ENCODE peak calls at places on chromosomes 13 and 19, in nine cellular contexts. S is activated CD4-positive, alpha-beta T cell treated with anti-CD3 and anti-CD28 coated beads for 4 hours; W is heart left ventricle; I is lung microvascular endothelial cell; U is ovary; J is stimulated activated naive CD4-positive, alpha-beta T cell; D is anterior cingulate cortex; A is ecto neural progenitor cell; O is Daoy. Q is an unnamed sample.

GRCh38 chr19:11405846-11406643 is 13.1 kb downstream of the RGL3 start:
- DNase-seq in S (peak), U (peak), I (peak), A (peak), O (peak), D (no peak), J (peak), W (no peak), Q (no peak)

GRCh38 chr13:101019126-101019525 is 344.5 kb upstream of the TMTC4 start:
- DNase-seq in J (no peak), S (no peak), A (no peak), O (no peak), W (no peak), I (no peak), D (no peak), U (no peak), Q (no peak)

GRCh38 chr13:111399334-111399733 is 78.9 kb downstream of the TEX29 start:
- DNase-seq in D (no peak), A (no peak), S (no peak), I (no peak), J (no peak), O (no peak), U (peak), W (no peak), Q (no peak)

GRCh38 chr13:33363328-33363727 is 77.8 kb upstream of the STARD13 start:
- DNase-seq in I (no peak), A (no peak), O (no peak), W (peak), U (no peak), J (no peak), D (no peak), S (no peak), Q (no peak)

GRCh38 chr19:29668746-29669609 is 3.7 kb downstream of the PLEKHF1 start:
- DNase-seq in U (no peak), D (no peak), A (no peak), S (no peak), J (no peak), O (no peak), W (no peak), I (no peak), Q (no peak)

GRCh38 chr13:106986033-106986484 is 418.1 kb upstream of the ARGLU1 start:
- DNase-seq in S (no peak), A (no peak), J (no peak), D (no peak), I (no peak), O (no peak), W (no peak), U (no peak), Q (no peak)

GRCh38 chr19:37997911-37998344 is 90.9 kb downstream of the SIPA1L3 start:
- DNase-seq in U (no peak), I (peak), D (no peak), S (no peak), O (peak), W (no peak), A (no peak), J (no peak), Q (no peak)

GRCh38 chr19:7927605-7928333 is 1.8 kb upstream of the CTXN1 start:
- DNase-seq in A (peak), D (no peak), S (no peak), J (no peak), W (no peak), U (peak), O (no peak), I (no peak), Q (no peak)

GRCh38 chr19:35041548-35042055 is at the start of gene HPN:
- DNase-seq in S (no peak), I (no peak), O (no peak), U (peak), D (no peak), J (no peak), A (no peak), W (no peak), Q (no peak)

GRCh38 chr13:34360702-34361101 is 542.8 kb downstream of the RFC3 start:
- DNase-seq in U (no peak), I (no peak), D (no peak), J (no peak), S (no peak), A (no peak), W (no peak), O (no peak), Q (no peak)

GRCh38 chr19:12723643-12724426 is at the start of gene TNPO2:
- DNase-seq in D (peak), O (peak), U (peak), J (peak), A (peak), S (peak), W (peak), I (peak), Q (peak)

GRCh38 chr13:72648513-72649065 is 78.8 kb downstream of the MZT1 start:
- DNase-seq in U (no peak), J (no peak), I (no peak), A (no peak), S (no peak), O (no peak), D (no peak), W (no peak), Q (no peak)

GRCh38 chr19:944171-944567 is 18.3 kb downstream of the ARID3A start:
- DNase-seq in S (no peak), A (no peak), I (no peak), W (peak), O (no peak), D (no peak), U (peak), J (no peak), Q (no peak)

GRCh38 chr13:23674795-23675640 is 104.8 kb downstream of the TNFRSF19 start:
- DNase-seq in A (no peak), W (no peak), J (no peak), U (no peak), I (no peak), D (no peak), O (peak), S (no peak), Q (no peak)

GRCh38 chr19:1016647-1017114 is 4.2 kb downstream of the TMEM259 start:
- DNase-seq in O (no peak), W (no peak), J (no peak), I (peak), U (no peak), A (no peak), S (no peak), D (no peak), Q (no peak)

GRCh38 chr13:39729161-39729560 is 73.7 kb downstream of the COG6 start:
- DNase-seq in U (no peak), J (no peak), D (no peak), W (no peak), S (no peak), A (no peak), I (peak), O (no peak), Q (no peak)

GRCh38 chr13:52736891-52737290 is 2.7 kb downstream of the CNMD start:
- DNase-seq in O (no peak), D (no peak), U (no peak), W (no peak), J (no peak), I (no peak), A (no peak), S (no peak), Q (no peak)

GRCh38 chr13:80312967-80313366 is 28.0 kb downstream of the SPRY2 start:
- DNase-seq in A (no peak), J (no peak), U (no peak), O (no peak), W (no peak), S (no peak), D (no peak), I (no peak), Q (no peak)

GRCh38 chr13:71977028-71977427 is 110.0 kb upstream of the DACH1 start:
- DNase-seq in I (no peak), S (no peak), O (no peak), A (no peak), D (no peak), W (no peak), U (no peak), J (no peak), Q (no peak)

GRCh38 chr13:79869326-79869725 is 388.4 kb downstream of the NDFIP2 start:
- DNase-seq in U (no peak), S (no peak), O (no peak), D (no peak), J (no peak), I (peak), W (no peak), A (no peak), Q (no peak)

GRCh38 chr19:932647-933552 is 7.1 kb downstream of the ARID3A start:
- DNase-seq in O (peak), A (peak), W (peak), D (no peak), J (peak), U (peak), S (no peak), I (peak), Q (no peak)

GRCh38 chr13:86085890-86086289 is 286.7 kb upstream of the SLITRK6 start:
- DNase-seq in I (no peak), J (no peak), A (no peak), O (no peak), U (no peak), D (no peak), S (no peak), W (no peak), Q (no peak)

GRCh38 chr19:8663920-8664670 is 33.7 kb downstream of the NFILZ start:
- DNase-seq in O (no peak), A (no peak), W (no peak), J (peak), U (no peak), S (no peak), D (no peak), I (no peak), Q (peak)

GRCh38 chr19:15181394-15181793 is 19.4 kb downstream of the NOTCH3 start:
- DNase-seq in W (no peak), S (no peak), U (no peak), O (no peak), J (no peak), D (no peak), A (no peak), I (no peak), Q (no peak)

GRCh38 chr13:52849727-52850395 is 1.4 kb upstream of the PCDH8 start:
- DNase-seq in W (no peak), O (no peak), U (no peak), S (no peak), I (no peak), J (no peak), D (no peak), A (peak), Q (no peak)

GRCh38 chr19:52188822-52189744 is 769 bp upstream of the PPP2R1A start:
- DNase-seq in W (peak), D (no peak), A (peak), I (peak), O (no peak), S (no peak), U (peak), J (no peak), Q (no peak)

GRCh38 chr19:55083004-55083850 is 7.6 kb downstream of the EPS8L1 start:
- DNase-seq in S (no peak), W (peak), O (no peak), A (no peak), U (no peak), I (no peak), J (no peak), D (no peak), Q (no peak)

GRCh38 chr19:676343-677105 is at the start of gene FSTL3:
- DNase-seq in S (no peak), D (no peak), A (peak), U (peak), I (no peak), W (no peak), J (no peak), O (peak), Q (no peak)

GRCh38 chr19:55300821-55301458 is 17.1 kb downstream of the BRSK1 start:
- DNase-seq in S (no peak), U (no peak), A (no peak), D (peak), O (no peak), W (no peak), J (no peak), I (no peak), Q (no peak)

GRCh38 chr13:32804673-32805260 is 211.5 kb upstream of the KL start:
- DNase-seq in S (no peak), I (no peak), U (no peak), O (peak), W (no peak), J (no peak), D (no peak), A (no peak), Q (no peak)

GRCh38 chr19:13165091-13165997 is 15.1 kb downstream of the IER2 start:
- DNase-seq in S (no peak), J (no peak), I (no peak), U (no peak), D (no peak), W (no peak), O (peak), A (no peak), Q (no peak)

GRCh38 chr19:51301266-51301665 is 10.2 kb upstream of the IGLON5 start:
- DNase-seq in O (no peak), A (no peak), I (no peak), D (no peak), W (no peak), S (no peak), J (no peak), U (no peak), Q (no peak)

GRCh38 chr19:47518139-47518538 is 3.3 kb upstream of the NAPA start:
- DNase-seq in A (no peak), W (no peak), D (no peak), I (no peak), J (peak), S (peak), O (peak), U (no peak), Q (peak)

GRCh38 chr19:35015576-35016351 is 14.5 kb upstream of the SCN1B start:
- DNase-seq in I (no peak), D (no peak), J (no peak), W (no peak), U (no peak), A (no peak), O (peak), S (no peak), Q (no peak)